ENCODE peak calls at places on chromosomes 1 and 21, in ten cellular contexts. O, S, C, D, V, A, X, M, J and G are unnamed samples.
A peak's percentile ranks its signal among the peaks of the same experiment; 100 is the strongest.

GRCh38 chr21:37877171-37877570 is 39.1 kb downstream of the KCNJ6 start:
- DNase-seq in O (no peak), S (peak; percentile 34), C (no peak), D (no peak), V (no peak), A (peak; percentile 37), X (no peak), M (no peak), J (peak; percentile 70), G (no peak)

GRCh38 chr1:9280015-9280860 is 12.5 kb upstream of the SPSB1 start:
- DNase-seq in O (peak; percentile 83), S (peak; percentile 95), C (peak; percentile 43), D (peak; percentile 84), V (no peak), A (peak; percentile 93), X (no peak), M (peak; percentile 71), J (peak; percentile 93), G (no peak)

GRCh38 chr1:40036574-40036973 is 4.0 kb upstream of the CAP1 start:
- DNase-seq in O (peak; percentile 29), S (peak; percentile 83), C (no peak), D (no peak), V (peak; percentile 77), A (peak; percentile 80), X (no peak), M (no peak), J (peak; percentile 87), G (no peak)

GRCh38 chr1:151713874-151714273 is 2.7 kb downstream of the CELF3 start:
- DNase-seq in O (no peak), S (no peak), C (no peak), D (no peak), V (no peak), A (no peak), X (no peak), M (no peak), J (no peak), G (no peak)

GRCh38 chr1:222034790-222035189 is 292.9 kb upstream of the DUSP10 start:
- DNase-seq in O (no peak), S (no peak), C (no peak), D (no peak), V (no peak), A (peak; percentile 89), X (no peak), M (no peak), J (no peak), G (no peak)

GRCh38 chr1:4019606-4020331 is 119.7 kb upstream of the C1orf174 start:
- DNase-seq in O (no peak), S (no peak), C (no peak), D (no peak), V (no peak), A (no peak), X (no peak), M (peak; percentile 38), J (no peak), G (no peak)

GRCh38 chr1:46517010-46517600 is 27.5 kb downstream of the DMBX1 start:
- DNase-seq in O (no peak), S (no peak), C (peak; percentile 91), D (peak; percentile 88), V (no peak), A (no peak), X (peak; percentile 82), M (peak; percentile 97), J (no peak), G (peak; percentile 50)

GRCh38 chr1:205535866-205536758 is 31.6 kb downstream of the CDK18 start:
- DNase-seq in O (no peak), S (no peak), C (no peak), D (no peak), V (no peak), A (no peak), X (no peak), M (peak; percentile 40), J (no peak), G (no peak)

GRCh38 chr1:203662821-203663220 is 36.2 kb downstream of the ATP2B4 start:
- DNase-seq in O (no peak), S (no peak), C (no peak), D (no peak), V (no peak), A (no peak), X (no peak), M (no peak), J (no peak), G (no peak)

GRCh38 chr21:29145837-29146453 is 15.5 kb downstream of the MAP3K7CL start:
- DNase-seq in O (no peak), S (no peak), C (no peak), D (no peak), V (no peak), A (no peak), X (no peak), M (no peak), J (no peak), G (no peak)

GRCh38 chr1:153816283-153816904 is 41.2 kb downstream of the SLC27A3 start:
- DNase-seq in O (no peak), S (peak; percentile 26), C (no peak), D (no peak), V (no peak), A (no peak), X (no peak), M (peak; percentile 28), J (no peak), G (no peak)

GRCh38 chr1:47423872-47424271 is 7.8 kb downstream of the FOXE3 start:
- DNase-seq in O (no peak), S (no peak), C (no peak), D (no peak), V (no peak), A (no peak), X (no peak), M (no peak), J (no peak), G (no peak)

GRCh38 chr1:27646676-27647075 is 11.7 kb upstream of the FGR start:
- DNase-seq in O (no peak), S (no peak), C (no peak), D (peak; percentile 57), V (no peak), A (no peak), X (no peak), M (no peak), J (no peak), G (no peak)

GRCh38 chr1:181251713-181252075 is 163.2 kb downstream of the IER5 start:
- DNase-seq in O (no peak), S (no peak), C (peak; percentile 9), D (no peak), V (no peak), A (no peak), X (no peak), M (no peak), J (no peak), G (no peak)

GRCh38 chr1:8465692-8466091 is 147.8 kb downstream of the SLC45A1 start:
- DNase-seq in O (no peak), S (no peak), C (no peak), D (no peak), V (no peak), A (no peak), X (no peak), M (no peak), J (no peak), G (no peak)

GRCh38 chr1:76035053-76035452 is 39.5 kb upstream of the ST6GALNAC3 start:
- DNase-seq in O (no peak), S (no peak), C (no peak), D (no peak), V (no peak), A (no peak), X (no peak), M (no peak), J (peak; percentile 4), G (no peak)
- TF ChIP-seq CTCF in O (peak; percentile 50), S (peak; percentile 23), C (no peak), D (no peak), V (no peak), A (peak; percentile 16), X (peak; percentile 17), M (peak; percentile 26), J (peak; percentile 31), G (no peak)

GRCh38 chr1:18954270-18955071 is 2.0 kb downstream of the IFFO2 start:
- DNase-seq in O (no peak), S (no peak), C (no peak), D (no peak), V (no peak), A (no peak), X (no peak), M (no peak), J (no peak), G (no peak)

GRCh38 chr1:18956189-18957135 is at the start of gene IFFO2:
- DNase-seq in O (peak; percentile 84), S (peak; percentile 90), C (peak; percentile 97), D (peak; percentile 98), V (peak; percentile 99), A (peak; percentile 92), X (peak; percentile 97), M (peak; percentile 99), J (peak; percentile 90), G (peak; percentile 100)

GRCh38 chr1:18957136-18957521 is 653 bp upstream of the IFFO2 start:
- DNase-seq in O (no peak), S (no peak), C (peak; percentile 54), D (no peak), V (no peak), A (no peak), X (peak; percentile 60), M (peak; percentile 82), J (no peak), G (peak; percentile 58)

GRCh38 chr1:18955116-18955441 is 1.4 kb downstream of the IFFO2 start:
- DNase-seq in O (no peak), S (no peak), C (no peak), D (no peak), V (no peak), A (no peak), X (no peak), M (no peak), J (no peak), G (no peak)

GRCh38 chr1:18955442-18956188 is 861 bp downstream of the IFFO2 start:
- DNase-seq in O (no peak), S (no peak), C (peak; percentile 84), D (peak; percentile 80), V (peak; percentile 70), A (no peak), X (peak; percentile 74), M (peak; percentile 84), J (no peak), G (peak; percentile 66)
- TF ChIP-seq CTCF in O (no peak), S (no peak), C (peak; percentile 12), D (no peak), V (no peak), A (no peak), X (no peak), M (peak; percentile 46), J (peak; percentile 20), G (no peak)

DNA sequence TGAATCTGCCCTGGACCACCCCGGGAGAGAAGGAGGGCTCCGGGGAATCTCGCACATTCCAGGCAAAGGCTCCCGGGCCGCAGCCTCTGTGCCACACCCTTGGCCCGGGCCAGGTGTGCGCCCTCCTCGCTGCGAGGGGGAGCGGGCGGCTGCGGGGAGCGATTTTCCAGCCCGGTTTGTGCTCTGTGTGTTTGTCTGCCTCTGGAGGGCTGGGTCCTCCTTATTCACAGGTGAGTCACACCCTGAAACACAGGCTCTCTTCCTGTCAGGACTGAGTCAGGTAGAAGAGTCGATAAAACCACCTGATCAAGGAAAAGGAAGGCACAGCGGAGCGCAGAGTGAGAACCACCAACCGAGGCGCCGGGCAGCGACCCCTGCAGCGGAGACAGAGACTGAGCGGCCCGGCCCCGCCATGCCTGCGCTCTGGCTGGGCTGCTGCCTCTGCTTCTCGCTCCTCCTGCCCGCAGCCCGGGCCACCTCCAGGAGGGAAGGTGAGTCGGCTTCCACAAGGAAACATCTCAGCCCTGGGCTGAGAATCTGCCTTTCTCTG is at the start of gene LAMC2:
- DNase-seq in O (no peak), S (no peak), C (peak; percentile 93), D (peak; percentile 80), V (peak; percentile 68), A (peak; percentile 48), X (peak; percentile 75), M (peak; percentile 94), J (peak; percentile 52), G (peak; percentile 67)
- TF ChIP-seq CTCF in O (no peak), S (no peak), C (peak; percentile 52), D (peak; percentile 31), V (peak; percentile 36), A (peak; percentile 55), X (peak; percentile 38), M (peak; percentile 77), J (no peak), G (peak; percentile 33)

GRCh38 chr1:18041685-18042355 is 65.8 kb upstream of the IGSF21 start:
- DNase-seq in O (no peak), S (no peak), C (peak; percentile 57), D (no peak), V (no peak), A (no peak), X (peak; percentile 38), M (peak; percentile 77), J (no peak), G (no peak)
- TF ChIP-seq CTCF in O (no peak), S (peak; percentile 41), C (peak; percentile 68), D (no peak), V (no peak), A (no peak), X (peak; percentile 51), M (peak; percentile 72), J (peak; percentile 5), G (no peak)